ENCODE peak calls at places on chromosomes 2 and 18, in eight cellular contexts. F is fibroblast of lung, O is PC-9, K is breast epithelium, B is PC-3, U is neural progenitor cell, H is tibial nerve, X is K562. Q is an unnamed sample.
A peak's percentile ranks its signal among the peaks of the same experiment; 100 is the strongest.

GRCh38 chr18:21303913-21304312 is 61.9 kb downstream of the GREB1L start:
- DNase-seq in F (peak; percentile 51), K (no peak), O (peak; percentile 42), B (peak; percentile 44), X (no peak), U (no peak), H (no peak), Q (peak; percentile 38)

GRCh38 chr2:239399404-239399999 is 1.3 kb downstream of the HDAC4 start:
- DNase-seq in F (peak; percentile 16), B (peak; percentile 21), H (peak; percentile 31), K (peak; percentile 50), O (no peak), X (no peak), U (peak; percentile 54), Q (no peak)

GRCh38 chr2:74462054-74462785 is 3.0 kb downstream of the MOGS start:
- DNase-seq in U (no peak), B (no peak), X (no peak), O (no peak), H (no peak), K (no peak), F (no peak), Q (no peak)

GRCh38 chr2:73258186-73258912 is 24.2 kb downstream of the CCT7 start:
- DNase-seq in B (no peak), F (no peak), K (no peak), O (no peak), H (no peak), X (no peak), U (no peak), Q (no peak)

GRCh38 chr2:10303174-10303633 is 500 bp downstream of the HPCAL1 start:
- DNase-seq in X (no peak), K (no peak), H (peak; percentile 26), B (no peak), U (peak; percentile 41), F (no peak), O (no peak), Q (no peak)

GRCh38 chr2:126658910-126659613 is 3.1 kb downstream of the GYPC start:
- DNase-seq in U (no peak), K (no peak), H (peak; percentile 78), F (peak; percentile 61), X (no peak), B (no peak), O (no peak), Q (no peak)

GRCh38 chr2:85785871-85786270 is 32.1 kb downstream of the ATOH8 start:
- DNase-seq in O (no peak), K (no peak), U (no peak), F (no peak), B (no peak), X (no peak), H (no peak), Q (no peak)

GRCh38 chr2:2847131-2847740 is 516.2 kb upstream of the MYT1L start:
- DNase-seq in F (no peak), K (no peak), X (no peak), B (no peak), H (no peak), O (no peak), U (no peak), Q (no peak)

GRCh38 chr18:49481317-49481716 is 5.7 kb downstream of the C18orf32 start:
- DNase-seq in H (no peak), K (no peak), U (no peak), X (no peak), F (no peak), O (no peak), B (no peak), Q (no peak)

GRCh38 chr2:209629622-209630021 is 142.0 kb upstream of the UNC80 start:
- DNase-seq in U (no peak), H (no peak), B (no peak), K (no peak), X (no peak), F (peak; percentile 87), O (no peak), Q (no peak)

GRCh38 chr18:55228707-55229106 is 269.4 kb upstream of the CCDC68 start:
- DNase-seq in X (no peak), B (no peak), K (no peak), H (no peak), F (no peak), U (peak; percentile 47), O (no peak), Q (no peak)

GRCh38 chr2:6554403-6554802 is 311.3 kb downstream of the CMPK2 start:
- DNase-seq in O (no peak), U (no peak), F (no peak), K (no peak), H (no peak), X (no peak), B (no peak), Q (no peak)

GRCh38 chr2:232629201-232629475 is 4.3 kb upstream of the EFHD1 start:
- DNase-seq in U (no peak), F (no peak), B (no peak), H (no peak), X (no peak), K (no peak), O (no peak), Q (no peak)

GRCh38 chr2:8454797-8455196 is 227.1 kb upstream of the ID2 start:
- DNase-seq in F (no peak), U (no peak), B (no peak), K (no peak), X (no peak), O (no peak), H (no peak), Q (no peak)

GRCh38 chr2:100730290-100730868 is 89.6 kb upstream of the NPAS2 start:
- DNase-seq in B (peak; percentile 88), F (peak; percentile 68), X (peak; percentile 13), K (no peak), U (peak; percentile 77), O (peak; percentile 72), H (peak; percentile 39), Q (peak; percentile 70)

GRCh38 chr2:158456309-158457066 is at the start of the genes CCDC148 and PKP4:
- DNase-seq in O (peak; percentile 78), F (peak; percentile 92), X (peak; percentile 99), B (peak; percentile 95), H (peak; percentile 76), U (peak; percentile 97), K (peak; percentile 88), Q (peak; percentile 96)
- TF ChIP-seq CTCF in O (no peak), F (peak; percentile 15), X (peak; percentile 20), B (no peak), H (peak; percentile 55), U (peak; percentile 28), K (peak; percentile 37), Q (no peak)

DNA sequence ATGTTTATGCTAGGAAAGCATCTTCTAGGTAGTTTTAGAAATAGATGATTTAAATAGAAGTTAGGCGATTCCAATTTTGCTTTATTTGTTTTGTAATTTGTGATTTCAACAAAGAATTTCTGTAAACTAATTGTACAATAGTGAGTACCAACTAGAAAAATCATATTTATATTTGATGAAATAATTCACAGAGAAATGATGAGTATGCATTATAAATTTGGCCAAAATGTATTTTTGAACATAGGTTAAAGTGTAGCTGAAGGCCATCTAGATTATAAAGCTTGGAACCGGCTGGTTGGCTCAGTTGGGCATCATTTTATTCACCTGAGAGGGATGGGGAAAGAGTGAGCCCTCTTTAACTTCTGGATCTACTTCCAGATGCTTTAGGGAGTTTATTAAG is 50.4 kb downstream of the GPD2 start:
- DNase-seq in U (no peak), O (no peak), H (no peak), B (no peak), F (no peak), K (no peak), X (no peak), Q (no peak)
- H3K27ac ChIP-seq in U (no peak overlapping the region), O (no peak overlapping the region), H (no peak overlapping the region), B (no peak overlapping the region), F (no peak overlapping the region), K (no peak overlapping the region), X (no peak overlapping the region), Q (no peak overlapping the region)

DNA sequence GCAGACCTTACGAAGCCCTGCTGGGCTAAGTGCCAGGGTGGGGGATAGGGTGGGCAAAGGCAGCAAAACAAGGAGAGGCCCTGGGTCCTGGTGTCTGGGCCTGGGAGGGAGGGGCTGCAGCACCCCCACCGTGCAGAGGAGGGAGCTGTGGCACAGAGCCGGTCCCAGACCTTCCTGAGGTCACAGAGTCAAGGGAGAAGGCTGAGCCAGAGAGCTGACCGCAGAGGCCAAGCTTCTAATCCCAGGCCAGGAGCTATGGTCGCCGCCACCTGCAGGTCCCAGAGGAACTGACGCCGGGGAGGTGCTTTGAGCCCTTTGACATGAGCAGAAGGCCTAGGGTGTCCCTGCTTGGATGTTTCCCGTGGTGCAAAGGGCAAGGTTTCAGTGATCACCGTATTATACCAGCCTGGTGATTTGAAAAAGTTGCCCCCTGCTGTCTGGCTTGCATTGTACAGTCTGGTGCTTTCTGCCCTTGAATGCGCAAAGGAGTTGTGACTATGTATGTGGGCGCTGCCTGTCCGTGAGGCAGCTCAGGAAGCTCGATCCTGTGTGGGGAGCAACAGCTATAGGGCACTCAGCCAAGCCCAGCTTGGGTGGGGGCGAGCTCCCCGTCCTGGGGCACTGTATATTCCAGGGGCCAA is 44.3 kb downstream of the EDAR start:
- DNase-seq in U (no peak), B (no peak), X (peak; percentile 18), O (peak; percentile 9), H (no peak), K (no peak), F (peak; percentile 6), Q (no peak)
- TF ChIP-seq CTCF in U (no peak), B (peak; percentile 30), X (peak; percentile 38), O (no peak), H (no peak), K (no peak), F (no peak), Q (no peak)

DNA sequence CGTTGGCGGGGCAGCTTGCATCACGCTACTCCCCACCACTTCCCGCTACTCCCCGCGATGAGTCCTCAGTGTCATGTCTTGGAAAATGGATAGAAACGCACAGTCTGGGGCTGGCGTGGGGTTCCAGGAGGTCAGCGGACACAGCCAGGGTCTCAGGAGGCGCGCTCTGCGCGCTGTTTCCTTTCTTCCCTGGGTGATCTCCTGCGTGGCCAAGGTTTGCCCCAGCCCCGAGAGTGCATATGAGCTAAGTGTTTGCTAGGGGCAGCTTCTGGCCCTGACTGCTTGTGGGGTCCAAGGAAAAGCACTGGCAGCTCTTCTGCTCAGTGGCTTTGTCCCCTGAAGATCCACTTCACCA is 2.7 kb upstream of the HS6ST1 start:
- DNase-seq in K (peak; percentile 48), X (no peak), U (peak; percentile 35), F (no peak), O (no peak), B (no peak), H (no peak), Q (no peak)
- H3K27ac ChIP-seq in K (peak overlapping the region; percentile 85), X (no peak overlapping the region), U (no peak overlapping the region), F (no peak overlapping the region), O (no peak overlapping the region), B (no peak overlapping the region), H (no peak overlapping the region), Q (peak overlapping the region; percentile 58)

GRCh38 chr2:45777996-45778719 is 126.7 kb downstream of the PRKCE start:
- DNase-seq in X (no peak), B (peak; percentile 43), U (no peak), K (no peak), H (no peak), F (no peak), O (no peak), Q (no peak)
- TF ChIP-seq CTCF in X (no peak), B (no peak), U (no peak), K (no peak), H (no peak), F (no peak), O (no peak), Q (no peak)